ENCODE peak calls at places on chromosomes 5 and 9, in nine cellular contexts. G is lung; J is heart left ventricle; P is stimulated activated naive CD8-positive, alpha-beta T cell treated with anti-CD3 and anti-CD28 coated beads, Interleukin-15, amount 100 ng/mL, for 72 hours; V is tibial nerve; K is type B pancreatic cell; M is HEK293T; D is NCI-H2107; R is mesenteric fat pad. T is an unnamed sample.
A peak's percentile ranks its signal among the peaks of the same experiment; 100 is the strongest.

GRCh38 chr5:150541895-150542294 is 34.0 kb downstream of the NDST1 start:
- DNase-seq in K (no peak), M (no peak), R (no peak), J (no peak), D (no peak), P (no peak), G (no peak), V (no peak), T (no peak)

GRCh38 chr9:96859461-96860198 is 5.3 kb upstream of the ZNF782 start:
- DNase-seq in G (no peak), K (no peak), R (no peak), D (no peak), P (no peak), J (no peak), V (no peak), M (no peak), T (no peak)

GRCh38 chr9:91151741-91152095 is 210.0 kb downstream of the AUH start:
- DNase-seq in G (no peak), V (no peak), M (no peak), K (no peak), D (no peak), J (no peak), P (no peak), R (no peak), T (no peak)

GRCh38 chr5:92147263-92147662 is 764.1 kb upstream of the ARRDC3 start:
- DNase-seq in J (no peak), G (no peak), M (no peak), K (peak; percentile 68), P (no peak), D (no peak), V (no peak), R (no peak), T (no peak)

GRCh38 chr5:73558950-73559349 is 6.5 kb downstream of the ANKRA2 start:
- DNase-seq in P (no peak), V (no peak), G (no peak), M (no peak), R (no peak), K (no peak), J (no peak), D (no peak), T (no peak)

GRCh38 chr9:72915659-72916058 is 37.2 kb downstream of the ALDH1A1 start:
- DNase-seq in V (no peak), M (no peak), R (no peak), J (no peak), D (no peak), P (no peak), K (no peak), G (no peak), T (no peak)

GRCh38 chr5:40733842-40734563 is 21.8 kb downstream of the TTC33 start:
- DNase-seq in V (no peak), P (no peak), R (no peak), G (no peak), M (no peak), J (no peak), D (no peak), K (no peak), T (no peak)

GRCh38 chr5:144187699-144188294 is 17.1 kb downstream of the KCTD16 start:
- DNase-seq in G (peak; percentile 63), V (no peak), D (no peak), J (peak; percentile 36), K (no peak), P (peak; percentile 70), M (no peak), R (no peak), T (no peak)

GRCh38 chr5:639253-639530 is 27.1 kb downstream of the CEP72 start:
- DNase-seq in D (no peak), G (no peak), M (no peak), V (no peak), P (no peak), J (no peak), R (no peak), K (no peak), T (no peak)

GRCh38 chr5:1385395-1386273 is 40.7 kb upstream of the CLPTM1L start:
- DNase-seq in V (peak; percentile 52), J (peak; percentile 85), P (peak; percentile 82), R (peak; percentile 95), K (no peak), D (peak; percentile 90), G (peak; percentile 93), M (peak; percentile 85), T (peak; percentile 25)

GRCh38 chr9:4366649-4367330 is 66.9 kb upstream of the GLIS3 start:
- DNase-seq in K (no peak), J (no peak), R (no peak), V (peak; percentile 14), P (peak; percentile 39), G (no peak), M (peak; percentile 53), D (peak; percentile 8), T (no peak)